ENCODE peak calls at places on chromosomes 6 and 20, in five cellular contexts. G, I, Z, C and L are unnamed samples.

GRCh38 chr6:109308018-109308492 is 74.2 kb downstream of the CD164 start:
- DNase-seq in G (no peak), Z (peak; percentile 74), I (no peak), C (peak; percentile 68), L (no peak)

GRCh38 chr20:12570371-12570770 is 438.4 kb upstream of the SPTLC3 start:
- DNase-seq in Z (no peak), C (no peak), I (no peak), G (no peak), L (no peak)

GRCh38 chr6:137868721-137869631 is 1.9 kb downstream of the TNFAIP3 start:
- DNase-seq in Z (no peak), C (no peak), I (no peak), G (no peak), L (no peak)

GRCh38 chr20:41830702-41831101 is 212.5 kb upstream of the CHD6 start:
- DNase-seq in G (no peak), I (no peak), C (no peak), Z (no peak), L (no peak)

GRCh38 chr20:53903652-53903987 is 166.8 kb downstream of the BCAS1 start:
- DNase-seq in Z (no peak), C (no peak), I (no peak), G (no peak), L (no peak)

GRCh38 chr20:53263554-53264438 is 291.6 kb downstream of the TSHZ2 start:
- DNase-seq in G (no peak), I (no peak), C (no peak), Z (no peak), L (no peak)

GRCh38 chr6:75505426-75505825 is 11.8 kb upstream of the FILIP1 start:
- DNase-seq in Z (no peak), G (no peak), I (no peak), C (no peak), L (no peak)

GRCh38 chr20:4108495-4109306 is 93.3 kb upstream of the RNF24 start:
- DNase-seq in G (peak; percentile 79), Z (peak; percentile 63), C (peak; percentile 56), I (peak; percentile 71), L (no peak)

GRCh38 chr6:156794546-156794945 is 17.4 kb downstream of the ARID1B start:
- DNase-seq in I (no peak), Z (no peak), C (no peak), G (no peak), L (no peak)

GRCh38 chr6:170497845-170498281 is 55.2 kb downstream of the PSMB1 start:
- DNase-seq in C (no peak), G (no peak), I (no peak), Z (no peak), L (no peak)

GRCh38 chr20:101975-102374 is 14.5 kb downstream of the DEFB125 start:
- DNase-seq in C (no peak), G (no peak), Z (no peak), I (no peak), L (no peak)

GRCh38 chr20:59783020-59784010 is 150.1 kb downstream of the SYCP2 start:
- DNase-seq in G (no peak), C (peak; percentile 41), Z (peak; percentile 66), I (peak; percentile 37), L (no peak)

GRCh38 chr6:161750677-161751076 is 476.8 kb upstream of the AGPAT4 start:
- DNase-seq in G (no peak), I (no peak), Z (no peak), C (no peak), L (no peak)

GRCh38 chr6:121884621-121885020 is 449.2 kb downstream of the GJA1 start:
- DNase-seq in G (no peak), I (no peak), C (no peak), Z (no peak), L (no peak)

GRCh38 chr6:165055231-165055630 is 254.2 kb downstream of the C6orf118 start:
- DNase-seq in Z (no peak), G (no peak), C (no peak), I (no peak), L (no peak)

GRCh38 chr6:163338671-163339405 is 75.7 kb upstream of the QKI start:
- DNase-seq in G (no peak), Z (no peak), C (no peak), I (no peak), L (no peak)

GRCh38 chr6:14000901-14001300 is 76.1 kb downstream of the RNF182 start:
- DNase-seq in Z (no peak), C (no peak), G (no peak), I (no peak), L (no peak)

GRCh38 chr6:90368601-90369000 is 72.0 kb upstream of the BACH2 start:
- DNase-seq in I (no peak), G (no peak), C (no peak), Z (no peak), L (no peak)

GRCh38 chr6:97778290-97779038 is 495.4 kb upstream of the MMS22L start:
- DNase-seq in G (no peak), I (no peak), C (no peak), Z (no peak), L (no peak)

GRCh38 chr6:169342655-169343054 is 89.0 kb upstream of the THBS2 start:
- DNase-seq in Z (no peak), C (no peak), G (no peak), I (no peak), L (no peak)

GRCh38 chr20:44253528-44253927 is 6.4 kb downstream of the GDAP1L1 start:
- DNase-seq in Z (no peak), G (no peak), C (no peak), I (no peak), L (no peak)

GRCh38 chr6:137099689-137100398 is 55.1 kb upstream of the IL20RA start:
- DNase-seq in Z (no peak), C (no peak), I (no peak), G (no peak), L (no peak)

GRCh38 chr6:154399097-154399496 is 42.5 kb upstream of the IPCEF1 start:
- DNase-seq in Z (no peak), I (no peak), C (no peak), G (no peak), L (no peak)

GRCh38 chr20:32536861-32537656 is 48.1 kb downstream of the NOL4L start:
- DNase-seq in I (no peak), G (no peak), Z (peak; percentile 91), C (no peak), L (peak; percentile 93)

GRCh38 chr6:29561618-29562181 is 2.2 kb upstream of the UBD start:
- DNase-seq in Z (no peak), G (no peak), I (no peak), C (no peak), L (no peak)

GRCh38 chr6:170048615-170049256 is 242.1 kb downstream of the DLL1 start:
- DNase-seq in Z (peak; percentile 63), G (peak; percentile 91), I (no peak), C (peak; percentile 32), L (peak; percentile 85)

GRCh38 chr20:6418732-6419131 is 295.9 kb upstream of the FERMT1 start:
- DNase-seq in I (no peak), Z (no peak), C (no peak), G (no peak), L (no peak)

GRCh38 chr6:36129889-36130671 is at the start of gene MAPK13:
- DNase-seq in G (no peak), I (peak; percentile 46), C (no peak), Z (peak; percentile 74), L (peak; percentile 90)

GRCh38 chr6:161761966-161762365 is 488.1 kb upstream of the AGPAT4 start:
- DNase-seq in G (no peak), I (no peak), C (no peak), Z (no peak), L (no peak)

GRCh38 chr6:41733707-41734665 is 1.4 kb downstream of the TFEB start:
- DNase-seq in G (peak; percentile 89), C (peak; percentile 73), I (peak; percentile 77), Z (peak; percentile 82), L (peak; percentile 98)
- TF ChIP-seq POLR2A in G (no peak), C (peak; percentile 75), I (peak; percentile 80), Z (peak; percentile 38), L (peak; percentile 30)

GRCh38 chr6:37429352-37429750 is 3.7 kb upstream of the CMTR1 start:
- DNase-seq in I (no peak), G (no peak), C (no peak), Z (no peak), L (no peak)

GRCh38 chr6:37432590-37432915 is 468 bp upstream of the CMTR1 start:
- DNase-seq in G (no peak), C (no peak), I (peak; percentile 7), Z (no peak), L (no peak)

GRCh38 chr6:37426058-37426944 is 6.7 kb upstream of the CMTR1 start:
- DNase-seq in G (no peak), Z (no peak), C (no peak), I (no peak), L (no peak)

DNA sequence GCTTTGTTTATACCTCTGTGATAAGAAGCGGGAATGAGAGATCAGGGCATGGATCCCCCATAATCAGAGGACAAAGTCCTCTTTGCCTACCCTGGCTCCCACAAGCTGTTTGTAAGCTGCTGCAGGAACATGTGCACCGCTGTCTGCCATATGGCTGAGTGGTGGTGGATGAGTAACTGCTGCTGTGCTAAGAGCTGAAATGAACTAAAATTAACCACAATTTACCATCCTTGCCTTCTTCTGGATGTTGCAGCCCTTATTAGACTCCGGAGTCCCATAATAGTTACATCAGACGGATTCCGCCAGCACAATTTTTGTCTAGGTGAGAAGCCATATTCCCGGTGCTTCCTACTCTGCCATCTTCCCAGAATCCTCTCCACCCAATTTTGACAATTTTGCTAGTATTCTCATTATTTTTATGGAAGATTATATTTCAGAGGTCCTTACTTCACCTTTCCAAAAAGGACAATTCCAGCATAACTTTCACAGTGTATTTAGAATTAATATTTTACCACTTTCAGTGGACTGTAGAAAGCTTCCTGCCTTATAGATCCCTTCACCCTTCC is 6.0 kb upstream of the CMTR1 start:
- DNase-seq in I (no peak), Z (no peak), C (no peak), G (no peak), L (no peak)
- TF ChIP-seq POLR2A in I (no peak), Z (no peak), C (no peak), G (no peak), L (no peak)

GRCh38 chr20:5187122-5187521 is 60.3 kb downstream of the CDS2 start:
- DNase-seq in I (no peak), Z (no peak), C (no peak), G (no peak), L (no peak)
- TF ChIP-seq POLR2A in I (no peak), Z (no peak), C (no peak), G (no peak), L (no peak)

DNA sequence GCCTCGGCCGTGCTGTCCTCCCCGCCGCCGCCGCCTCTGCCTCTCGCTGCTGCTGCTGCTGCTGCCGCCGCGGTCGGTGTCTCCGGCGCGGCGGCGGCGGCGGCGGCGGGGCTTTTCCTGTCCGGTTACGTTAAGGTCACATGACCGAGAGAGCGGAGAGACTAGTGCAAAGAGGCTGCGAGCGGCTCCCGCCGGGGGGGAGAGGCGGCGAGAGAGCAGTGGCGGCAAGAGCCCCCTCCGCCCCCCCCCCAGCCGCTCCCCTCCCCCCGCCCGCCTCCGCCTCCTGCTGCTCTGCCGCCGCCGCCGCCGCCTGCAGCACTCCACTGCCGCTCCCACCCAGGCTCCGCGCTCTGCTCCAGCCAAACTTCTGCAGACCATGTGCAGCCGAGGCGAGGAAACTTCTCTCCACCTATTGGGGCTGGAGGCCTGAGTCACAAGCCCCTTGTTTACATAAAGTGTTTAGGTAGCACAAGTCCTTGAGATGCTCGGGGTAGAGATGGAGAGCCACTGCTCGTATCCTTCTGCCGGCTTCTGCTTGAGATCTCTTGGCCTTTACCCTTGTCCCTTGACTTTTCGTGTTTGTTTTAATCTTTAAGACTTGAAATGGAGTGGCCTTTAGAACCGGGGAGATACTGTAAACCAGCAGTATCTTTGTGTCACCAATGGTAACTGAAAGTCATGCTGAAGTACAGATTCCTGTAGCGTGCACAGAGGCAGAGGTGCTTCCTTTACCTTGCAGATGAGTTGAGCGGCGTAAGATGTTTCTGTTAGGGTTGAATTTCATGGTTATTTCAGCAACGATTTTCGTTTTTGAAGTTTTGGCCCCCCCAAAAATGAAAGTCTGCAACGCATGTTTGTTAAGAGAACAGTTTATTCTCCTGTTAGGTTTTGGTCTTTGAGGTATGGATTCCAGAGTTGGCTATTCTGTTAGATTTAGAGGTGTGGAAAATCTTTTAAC is at the start of gene ZBTB2:
- DNase-seq in C (peak; percentile 70), I (peak; percentile 59), Z (peak; percentile 73), G (peak; percentile 87), L (peak; percentile 94)
- TF ChIP-seq POLR2A in C (no peak), I (no peak), Z (no peak), G (no peak), L (no peak)